ENCODE peak calls at places on chromosomes 4 and X, in eight cellular contexts. Y, F, O, N, D, Z, H and B are unnamed samples.

GRCh38 chr4:41156574-41156973 is 57.8 kb downstream of the APBB2 start:
- DNase-seq in Y (peak; percentile 24), F (no peak), O (no peak), N (no peak), D (no peak), Z (no peak), H (no peak), B (no peak)

GRCh38 chr4:183399166-183399565 is 45.3 kb upstream of the CDKN2AIP start:
- DNase-seq in Y (no peak), F (no peak), O (no peak), N (no peak), D (peak; percentile 57), Z (no peak), H (no peak), B (no peak)

GRCh38 chr4:31020363-31020762 is 300.2 kb downstream of the PCDH7 start:
- DNase-seq in Y (no peak), F (no peak), O (no peak), N (no peak), D (no peak), Z (no peak), H (no peak), B (no peak)

GRCh38 chr4:88616275-88616996 is 24.2 kb downstream of the HERC3 start:
- DNase-seq in Y (peak; percentile 87), F (no peak), O (no peak), N (no peak), D (no peak), Z (no peak), H (no peak), B (no peak)

GRCh38 chrX:133999013-133999705 is 13.8 kb upstream of the GPC3 start:
- DNase-seq in Y (peak; percentile 71), F (no peak), O (no peak), N (no peak), D (peak; percentile 70), Z (no peak), H (no peak), B (no peak)

GRCh38 chr4:146333895-146334262 is 119.5 kb downstream of the REELD1 start:
- DNase-seq in Y (no peak), F (no peak), O (no peak), N (no peak), D (no peak), Z (no peak), H (no peak), B (no peak)

GRCh38 chr4:123405212-123405856 is 8.7 kb downstream of the SPRY1 start:
- DNase-seq in Y (no peak), F (no peak), O (no peak), N (no peak), D (no peak), Z (no peak), H (no peak), B (no peak)

GRCh38 chrX:133513116-133513515 is 97.8 kb upstream of the GPC4 start:
- DNase-seq in Y (peak; percentile 40), F (no peak), O (no peak), N (no peak), D (no peak), Z (no peak), H (no peak), B (no peak)

GRCh38 chr4:74531952-74532794 is 87.2 kb downstream of the AREG start:
- DNase-seq in Y (peak; percentile 98), F (no peak), O (no peak), N (no peak), D (no peak), Z (no peak), H (no peak), B (no peak)

GRCh38 chr4:106587558-106587957 is 219.0 kb upstream of the GIMD1 start:
- DNase-seq in Y (no peak), F (no peak), O (no peak), N (no peak), D (no peak), Z (no peak), H (no peak), B (no peak)

GRCh38 chrX:133580630-133581029 is 165.3 kb upstream of the GPC4 start:
- DNase-seq in Y (peak; percentile 45), F (no peak), O (no peak), N (no peak), D (no peak), Z (no peak), H (no peak), B (no peak)

GRCh38 chr4:90181644-90182043 is 54.5 kb downstream of the CCSER1 start:
- DNase-seq in Y (no peak), F (no peak), O (no peak), N (no peak), D (no peak), Z (no peak), H (no peak), B (no peak)

GRCh38 chr4:140688711-140689598 is 67.2 kb downstream of the TBC1D9 start:
- DNase-seq in Y (peak; percentile 15), F (no peak), O (no peak), N (no peak), D (no peak), Z (no peak), H (no peak), B (no peak)

GRCh38 chr4:25103423-25103822 is 56.8 kb downstream of the SEPSECS start:
- DNase-seq in Y (no peak), F (peak; percentile 70), O (no peak), N (no peak), D (no peak), Z (peak; percentile 46), H (no peak), B (no peak)

GRCh38 chr4:170400346-170400745 is 310.6 kb upstream of the AADAT start:
- DNase-seq in Y (no peak), F (no peak), O (no peak), N (no peak), D (no peak), Z (no peak), H (no peak), B (no peak)

GRCh38 chr4:176198316-176198903 is 3.0 kb upstream of the SPATA4 start:
- DNase-seq in Y (no peak), F (peak; percentile 70), O (no peak), N (peak; percentile 55), D (peak; percentile 30), Z (no peak), H (no peak), B (no peak)

GRCh38 chrX:48974033-48974432 is 2.4 kb upstream of the KCND1 start:
- DNase-seq in Y (no peak), F (no peak), O (no peak), N (no peak), D (no peak), Z (peak; percentile 49), H (no peak), B (no peak)

GRCh38 chr4:45662996-45663395 is 460.9 kb downstream of the GABRG1 start:
- DNase-seq in Y (peak; percentile 87), F (peak; percentile 76), O (no peak), N (peak; percentile 40), D (no peak), Z (no peak), H (no peak), B (no peak)

GRCh38 chr4:182271731-182272525 is 28.7 kb downstream of the TENM3 start:
- DNase-seq in Y (no peak), F (no peak), O (no peak), N (no peak), D (no peak), Z (no peak), H (no peak), B (no peak)

GRCh38 chr4:140014284-140014683 is 139.7 kb downstream of the MAML3 start:
- DNase-seq in Y (peak; percentile 29), F (no peak), O (no peak), N (no peak), D (no peak), Z (no peak), H (no peak), B (no peak)

GRCh38 chrX:67636532-67636931 is 92.7 kb downstream of the AR start:
- DNase-seq in Y (peak; percentile 20), F (no peak), O (no peak), N (no peak), D (no peak), Z (no peak), H (no peak), B (no peak)

DNA sequence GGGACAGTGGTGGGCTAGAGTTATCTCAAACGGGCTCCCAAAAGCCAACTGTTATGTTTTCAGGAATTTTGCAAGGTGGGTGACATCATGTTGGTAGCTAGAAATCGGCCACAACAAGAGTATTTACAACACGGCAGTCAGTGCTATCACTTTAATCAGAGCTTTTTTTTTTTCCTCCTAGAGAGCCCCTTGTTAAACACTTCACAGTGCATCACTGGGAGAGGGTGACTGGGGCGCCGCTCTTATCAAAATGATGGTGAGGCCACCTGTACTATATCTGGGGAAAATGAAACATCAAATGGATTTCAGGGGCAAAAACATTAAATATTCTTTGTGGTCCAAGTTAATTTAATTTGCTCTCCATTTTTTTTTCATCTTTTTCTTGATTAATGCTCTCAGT is 44.9 kb downstream of the MAMLD1 start:
- DNase-seq in Y (no peak), F (no peak), O (no peak), N (no peak), D (no peak), Z (no peak), H (no peak), B (no peak)
- H3K4me1 ChIP-seq in Y (no peaks in the 10 kb centered on the region), F (no peaks in the 10 kb centered on the region), O (no peaks in the 10 kb centered on the region), N (no peaks in the 10 kb centered on the region), D (no peaks in the 10 kb centered on the region), Z (no peaks in the 10 kb centered on the region), H (no peaks in the 10 kb centered on the region), B (no peaks in the 10 kb centered on the region)

GRCh38 chr4:185836268-185837084 is 24.5 kb upstream of the SORBS2 start:
- DNase-seq in Y (no peak), F (no peak), O (no peak), N (no peak), D (no peak), Z (no peak), H (no peak), B (no peak)

GRCh38 chr4:185834778-185835177 is 22.8 kb upstream of the SORBS2 start:
- DNase-seq in Y (no peak), F (no peak), O (no peak), N (no peak), D (no peak), Z (no peak), H (no peak), B (no peak)

GRCh38 chr4:185835814-185836213 is 23.8 kb upstream of the SORBS2 start:
- DNase-seq in Y (no peak), F (no peak), O (no peak), N (no peak), D (no peak), Z (no peak), H (no peak), B (no peak)

GRCh38 chr4:185834088-185834487 is 22.1 kb upstream of the SORBS2 start:
- DNase-seq in Y (no peak), F (no peak), O (no peak), N (no peak), D (no peak), Z (no peak), H (no peak), B (no peak)

GRCh38 chr4:185835336-185835735 is 23.3 kb upstream of the SORBS2 start:
- DNase-seq in Y (no peak), F (no peak), O (no peak), N (no peak), D (no peak), Z (no peak), H (no peak), B (no peak)
- H3K4me1 ChIP-seq in Y (peaks cover 15% of the 10 kb centered on the region), F (peaks cover 13% of the 10 kb centered on the region), O (no peaks in the 10 kb centered on the region), N (peaks cover 15% of the 10 kb centered on the region), D (peaks cover 38% of the 10 kb centered on the region), Z (peaks cover 28% of the 10 kb centered on the region), H (no peaks in the 10 kb centered on the region), B (peaks cover 51% of the 10 kb centered on the region)

GRCh38 chrX:17413228-17413627 is 38.2 kb downstream of the NHS start:
- DNase-seq in Y (peak; percentile 94), F (no peak), O (no peak), N (no peak), D (no peak), Z (no peak), H (no peak), B (no peak)
- H3K4me1 ChIP-seq in Y (peaks cover 2% of the 10 kb centered on the region), F (peaks cover 10% of the 10 kb centered on the region), O (no peaks in the 10 kb centered on the region), N (no peaks in the 10 kb centered on the region), D (peaks cover 6% of the 10 kb centered on the region), Z (peaks cover 12% of the 10 kb centered on the region), H (no peaks in the 10 kb centered on the region), B (no peaks in the 10 kb centered on the region)

GRCh38 chr4:82901129-82901718 is 689 bp downstream of the THAP9 start:
- DNase-seq in Y (no peak), F (no peak), O (no peak), N (no peak), D (no peak), Z (no peak), H (no peak), B (no peak)
- H3K4me1 ChIP-seq in Y (peaks cover 2% of the 10 kb centered on the region), F (peaks cover 14% of the 10 kb centered on the region), O (peaks cover 4% of the 10 kb centered on the region), N (peaks cover 44% of the 10 kb centered on the region), D (peaks cover 32% of the 10 kb centered on the region), Z (peaks cover 45% of the 10 kb centered on the region), H (peaks cover 8% of the 10 kb centered on the region), B (peaks cover 33% of the 10 kb centered on the region)